ENCODE peak calls at places on chromosome 9, in six cellular contexts. L is Peyer's patch; S is NCI-H460; T is stimulated activated CD4-positive, alpha-beta T cell treated with anti-CD3 and anti-CD28 coated beads, Interleukin-4, amount 100 ng/mL, for 24 hours; H is naive thymus-derived CD8-positive, alpha-beta T cell; Q is stimulated activated effector memory CD8-positive, alpha-beta T cell treated with anti-CD3 and anti-CD28 coated beads, Interleukin-12 subunit alpha, Interleukin-12 subunit beta, amount 100 ng/mL, for 72 hours. I is an unnamed sample.

GRCh38 chr9:131578778-131579504 is 33.6 kb downstream of the PRRT1B start:
- DNase-seq in L (peak), T (peak), H (peak), Q (peak), S (no peak), I (no peak)

GRCh38 chr9:132234501-132235045 is 72.7 kb downstream of the NTNG2 start:
- DNase-seq in L (no peak), T (no peak), S (no peak), Q (no peak), H (peak), I (no peak)

GRCh38 chr9:80698725-80699124 is 990.6 kb downstream of the TLE1 start:
- DNase-seq in T (no peak), L (no peak), Q (no peak), H (no peak), S (no peak), I (no peak)

GRCh38 chr9:93821307-93821703 is 133.8 kb downstream of the BARX1 start:
- DNase-seq in H (no peak), T (no peak), L (no peak), Q (no peak), S (no peak), I (no peak)

GRCh38 chr9:134217431-134218210 is 53.3 kb upstream of the RNU6ATAC start:
- DNase-seq in T (no peak), H (peak), Q (no peak), L (no peak), S (no peak), I (no peak)

GRCh38 chr9:135718616-135719015 is 16.6 kb downstream of the KCNT1 start:
- DNase-seq in Q (no peak), L (no peak), S (no peak), H (no peak), T (no peak), I (peak)

GRCh38 chr9:129109952-129110739 is 447 bp downstream of the CRAT start:
- DNase-seq in L (peak), Q (peak), T (no peak), S (no peak), H (no peak), I (no peak)

GRCh38 chr9:88965473-88965872 is 25.8 kb upstream of the S1PR3 start:
- DNase-seq in S (no peak), Q (no peak), T (no peak), H (no peak), L (no peak), I (no peak)

GRCh38 chr9:113042884-113043657 is 13.5 kb downstream of the ZFP37 start:
- DNase-seq in Q (no peak), H (no peak), S (no peak), T (no peak), L (no peak), I (no peak)

GRCh38 chr9:35923927-35924763 is 14.9 kb downstream of the SPAAR start:
- DNase-seq in H (no peak), S (peak), Q (no peak), L (no peak), T (peak), I (no peak)

GRCh38 chr9:121655231-121655755 is 3.9 kb downstream of the DAB2IP start:
- DNase-seq in T (no peak), H (peak), Q (no peak), S (no peak), L (no peak), I (no peak)

GRCh38 chr9:136328622-136329041 is 1.3 kb downstream of the GPSM1 start:
- DNase-seq in Q (no peak), S (no peak), L (no peak), H (no peak), T (no peak), I (no peak)

I was measured in NCI-H1694.